ENCODE peak calls at places on chromosomes 6 and 20, in ten cellular contexts. V is stomach, O is K562, K is breast epithelium, M is H1, N is prostate gland, Z is HCT116, G is transverse colon, S is HepG2, Y is SK-N-SH. E is an unnamed sample.

GRCh38 chr6:48423640-48424365 is 312.8 kb upstream of the PTCHD4 start:
- DNase-seq in M (no peak), Z (no peak), K (no peak), G (no peak), Y (no peak), S (no peak), N (no peak), O (no peak), V (no peak), E (no peak)

GRCh38 chr6:93721386-93722048 is 302.2 kb upstream of the EPHA7 start:
- DNase-seq in Y (no peak), M (peak), S (peak), O (peak), V (no peak), Z (no peak), N (peak), G (no peak), K (no peak), E (no peak)

GRCh38 chr20:49846206-49846807 is 33.7 kb downstream of the SLC9A8 start:
- DNase-seq in Y (peak), O (peak), M (no peak), S (peak), V (peak), Z (peak), K (no peak), G (peak), N (peak), E (no peak)

GRCh38 chr20:46672543-46673148 is 16.6 kb downstream of the TP53RK start:
- DNase-seq in K (no peak), Z (no peak), N (no peak), G (no peak), M (no peak), Y (no peak), V (no peak), S (no peak), O (no peak), E (no peak)

GRCh38 chr6:7684076-7684475 is 41.8 kb upstream of the BMP6 start:
- DNase-seq in Z (no peak), Y (no peak), O (peak), G (no peak), M (peak), N (no peak), S (no peak), V (no peak), K (no peak), E (no peak)

GRCh38 chr6:85459224-85459901 is 9.5 kb downstream of the NT5E start:
- DNase-seq in G (no peak), M (no peak), K (no peak), O (no peak), Y (no peak), N (no peak), Z (peak), V (no peak), S (no peak), E (no peak)

GRCh38 chr6:155079985-155080452 is 84.9 kb downstream of the TIAM2 start:
- DNase-seq in Y (no peak), G (no peak), N (no peak), K (no peak), O (peak), V (no peak), S (no peak), M (no peak), Z (no peak), E (no peak)

GRCh38 chr6:35386989-35387388 is 44.6 kb downstream of the PPARD start:
- DNase-seq in O (no peak), N (no peak), Y (no peak), V (no peak), G (no peak), S (no peak), K (no peak), M (no peak), Z (no peak), E (no peak)

GRCh38 chr6:22157233-22157632 is 139.6 kb downstream of the PRL start:
- DNase-seq in O (no peak), S (no peak), V (no peak), K (no peak), N (no peak), Z (no peak), M (no peak), G (no peak), Y (no peak), E (no peak)

GRCh38 chr6:3825851-3826581 is 23.2 kb upstream of the FAM50B start:
- DNase-seq in O (no peak), K (peak), G (peak), M (no peak), V (peak), Z (peak), S (peak), N (peak), Y (peak), E (peak)

GRCh38 chr6:31239854-31240253 is 32.0 kb downstream of the HLA-C start:
- DNase-seq in K (no peak), S (no peak), Z (no peak), V (no peak), O (no peak), M (no peak), N (no peak), G (no peak), Y (no peak), E (no peak)

GRCh38 chr20:44110816-44111568 is 76.0 kb downstream of the JPH2 start:
- DNase-seq in S (no peak), M (no peak), Z (no peak), O (no peak), N (no peak), Y (no peak), V (no peak), K (no peak), G (no peak), E (no peak)

GRCh38 chr20:62149532-62150235 is 6.1 kb downstream of the SS18L1 start:
- DNase-seq in Z (no peak), G (no peak), S (peak), N (peak), M (no peak), V (no peak), K (no peak), Y (no peak), O (no peak), E (no peak)

GRCh38 chr6:45920819-45921511 is 94.7 kb downstream of the CLIC5 start:
- DNase-seq in O (no peak), Y (no peak), K (no peak), Z (no peak), M (no peak), S (no peak), V (no peak), N (no peak), G (no peak), E (no peak)

GRCh38 chr20:1949306-1949705 is 44.6 kb downstream of the PDYN start:
- DNase-seq in M (no peak), N (no peak), G (no peak), O (no peak), V (no peak), S (no peak), Y (peak), Z (no peak), K (no peak), E (peak)

GRCh38 chr20:62961310-62961783 is 8.8 kb downstream of the SLC17A9 start:
- DNase-seq in S (no peak), V (no peak), G (no peak), K (no peak), M (no peak), O (no peak), N (no peak), Z (no peak), Y (peak), E (no peak)

GRCh38 chr6:137731960-137732616 is 135.0 kb upstream of the TNFAIP3 start:
- DNase-seq in Z (no peak), Y (no peak), V (no peak), N (peak), G (no peak), M (no peak), S (peak), O (no peak), K (no peak), E (no peak)

GRCh38 chr20:38307371-38308046 is 3.6 kb downstream of the BPI start:
- DNase-seq in N (no peak), K (no peak), V (no peak), O (no peak), Z (no peak), M (no peak), G (no peak), Y (no peak), S (no peak), E (no peak)

GRCh38 chr6:122264557-122264956 is 134.9 kb upstream of the HSF2 start:
- DNase-seq in M (no peak), N (no peak), O (no peak), S (no peak), G (no peak), Y (no peak), V (no peak), K (no peak), Z (no peak), E (no peak)

DNA sequence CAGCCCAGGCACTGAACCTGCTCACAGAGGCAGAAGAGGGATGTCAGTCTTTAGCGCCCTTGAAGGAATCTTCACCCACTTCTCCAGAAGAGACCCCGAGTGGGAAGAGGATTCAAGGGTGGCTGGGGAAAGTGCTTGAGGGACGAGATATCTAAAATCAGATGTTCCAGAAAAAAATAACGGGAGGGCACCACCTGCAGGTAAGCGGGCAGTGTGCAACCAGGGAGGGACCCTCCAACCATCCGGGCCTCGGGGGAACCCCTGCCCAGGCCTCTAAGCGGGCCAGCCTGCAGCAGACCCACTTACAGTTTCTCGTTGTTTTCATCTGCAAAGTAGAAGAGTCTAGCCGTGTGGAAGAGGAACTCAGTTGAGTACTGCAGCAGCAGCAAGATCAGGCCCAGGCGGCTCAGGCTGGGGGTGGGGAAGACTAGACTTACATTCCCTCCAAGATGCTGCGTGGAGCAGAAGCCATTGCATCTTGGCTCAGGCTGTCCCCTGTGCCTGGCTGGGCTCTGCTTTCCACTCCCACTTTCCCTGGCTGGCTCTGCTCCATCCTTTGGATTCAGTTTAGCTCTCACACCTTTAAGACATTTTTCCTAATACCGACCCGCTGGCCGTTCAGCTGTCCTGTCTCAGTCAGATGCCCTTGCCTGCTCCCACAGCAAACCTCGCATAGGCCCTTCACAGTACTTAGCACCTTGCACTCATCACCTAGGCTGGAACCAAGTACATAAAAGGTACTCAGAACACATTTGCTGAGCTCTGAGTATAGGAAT is 70.9 kb downstream of the TRAM2 start:
- DNase-seq in Z (no peak), Y (peak), N (no peak), M (no peak), S (no peak), O (no peak), G (no peak), V (no peak), K (no peak), E (no peak)
- TF ChIP-seq CTCF in Z (peak), Y (no peak), N (no peak), M (peak), S (no peak), O (peak), G (no peak), V (no peak), K (no peak), E (no peak)

GRCh38 chr6:130997061-130997753 is 65.8 kb downstream of the EPB41L2 start:
- DNase-seq in Y (no peak), G (no peak), S (no peak), Z (no peak), M (no peak), O (no peak), N (no peak), K (no peak), V (no peak), E (no peak)
- TF ChIP-seq POLR2AphosphoS5 in Y (no peak), G (no peak), S (no peak), Z (no peak), M (no peak), O (no peak), N (no peak), K (no peak), V (no peak), E (no peak)

GRCh38 chr20:32577023-32577422 is 8.1 kb downstream of the NOL4L start:
- DNase-seq in Z (no peak), G (no peak), N (no peak), S (no peak), O (no peak), Y (peak), K (no peak), M (no peak), V (no peak), E (no peak)
- TF ChIP-seq CTCF in Z (no peak), G (no peak), N (no peak), S (no peak), O (peak), Y (no peak), K (no peak), M (no peak), V (no peak), E (no peak)

GRCh38 chr6:32825966-32826365 is 9.2 kb upstream of the HLA-DOB start:
- DNase-seq in Z (no peak), Y (no peak), S (peak), K (no peak), G (no peak), N (no peak), O (peak), V (no peak), M (no peak), E (no peak)
- TF ChIP-seq POLR2AphosphoS5 in Z (no peak), Y (no peak), S (no peak), K (no peak), G (no peak), N (peak), O (no peak), V (no peak), M (no peak), E (no peak)

GRCh38 chr6:13395272-13396237 is 67.2 kb upstream of the TBC1D7 start:
- DNase-seq in S (peak), Z (no peak), K (no peak), G (peak), M (no peak), N (peak), O (peak), V (peak), Y (peak), E (peak)

GRCh38 chr6:13396241-13396792 is 68.0 kb upstream of the TBC1D7 start:
- DNase-seq in K (no peak), Z (no peak), N (no peak), V (no peak), S (no peak), Y (no peak), G (no peak), O (no peak), M (no peak), E (no peak)

GRCh38 chr6:13397359-13398080 is 69.2 kb upstream of the TBC1D7 start:
- DNase-seq in S (no peak), N (no peak), Y (no peak), O (no peak), V (no peak), M (no peak), G (peak), K (no peak), Z (no peak), E (no peak)

GRCh38 chr6:13398421-13398994 is 70.2 kb upstream of the TBC1D7 start:
- DNase-seq in S (no peak), O (no peak), G (no peak), Y (peak), Z (no peak), M (no peak), K (no peak), N (no peak), V (no peak), E (no peak)

GRCh38 chr6:13398081-13398406 is 69.7 kb upstream of the TBC1D7 start:
- DNase-seq in Z (no peak), M (no peak), S (no peak), N (no peak), V (no peak), K (no peak), O (no peak), Y (no peak), G (no peak), E (no peak)
- TF ChIP-seq CTCF in Z (no peak), M (no peak), S (no peak), N (no peak), V (no peak), K (no peak), O (no peak), Y (no peak), G (no peak), E (no peak)